ENCODE peak calls at places on chromosomes 11 and 22, in seven cellular contexts. E, Y, Z, H, I, M and P are unnamed samples.
A peak's percentile ranks its signal among the peaks of the same experiment; 100 is the strongest.

GRCh38 chr11:74672956-74673895 is 58.0 kb downstream of the CHRDL2 start:
- DNase-seq in E (peak; percentile 92), Y (no peak), Z (peak; percentile 95), H (no peak), I (peak; percentile 99), M (no peak), P (peak; percentile 73)

GRCh38 chr11:118435233-118435892 is 929 bp upstream of the KMT2A start:
- DNase-seq in E (peak; percentile 61), Y (peak; percentile 91), Z (peak; percentile 83), H (peak; percentile 75), I (no peak), M (no peak), P (no peak)

GRCh38 chr11:8338138-8338537 is 74.5 kb upstream of the LMO1 start:
- DNase-seq in E (peak; percentile 57), Y (peak; percentile 62), Z (peak; percentile 85), H (peak; percentile 78), I (peak; percentile 52), M (no peak), P (no peak)

GRCh38 chr11:11476971-11477645 is 124.1 kb upstream of the CSNK2A3 start:
- DNase-seq in E (no peak), Y (no peak), Z (no peak), H (no peak), I (no peak), M (no peak), P (peak; percentile 65)

GRCh38 chr11:67408437-67409200 is 4.7 kb downstream of the TBC1D10C start:
- DNase-seq in E (no peak), Y (no peak), Z (peak; percentile 64), H (no peak), I (no peak), M (no peak), P (no peak)

GRCh38 chr11:29119691-29120328 is 897.0 kb downstream of the KCNA4 start:
- DNase-seq in E (no peak), Y (no peak), Z (no peak), H (no peak), I (peak; percentile 92), M (no peak), P (peak; percentile 86)

GRCh38 chr11:44528103-44528502 is 37.4 kb upstream of the CD82 start:
- DNase-seq in E (no peak), Y (peak; percentile 36), Z (peak; percentile 48), H (no peak), I (no peak), M (no peak), P (no peak)

GRCh38 chr11:114200351-114200750 is 95.8 kb upstream of the NNMT start:
- DNase-seq in E (no peak), Y (no peak), Z (no peak), H (no peak), I (no peak), M (no peak), P (no peak)

GRCh38 chr11:104534268-104534667 is 364.0 kb downstream of the CASP12 start:
- DNase-seq in E (no peak), Y (peak; percentile 30), Z (no peak), H (no peak), I (peak; percentile 79), M (no peak), P (peak; percentile 71)

GRCh38 chr11:66343176-66343575 is 1.7 kb downstream of the BRMS1 start:
- DNase-seq in E (no peak), Y (no peak), Z (peak; percentile 10), H (peak; percentile 3), I (no peak), M (no peak), P (no peak)

GRCh38 chr22:22039286-22040074 is 56.9 kb upstream of the TOP3B start:
- DNase-seq in E (no peak), Y (no peak), Z (peak; percentile 32), H (no peak), I (no peak), M (no peak), P (no peak)

GRCh38 chr11:69157156-69157821 is 1.6 kb downstream of the SMIM38 start:
- DNase-seq in E (peak; percentile 35), Y (no peak), Z (peak; percentile 88), H (peak; percentile 70), I (no peak), M (no peak), P (no peak)

GRCh38 chr11:19886498-19886897 is 173.9 kb downstream of the NAV2 start:
- DNase-seq in E (no peak), Y (no peak), Z (no peak), H (no peak), I (no peak), M (no peak), P (no peak)

GRCh38 chr22:36201630-36202312 is at the start of gene APOL4:
- DNase-seq in E (no peak), Y (no peak), Z (peak; percentile 88), H (peak; percentile 81), I (no peak), M (no peak), P (no peak)

GRCh38 chr22:50308597-50308935 is 1.1 kb upstream of the PLXNB2 start:
- DNase-seq in E (peak; percentile 80), Y (peak; percentile 27), Z (no peak), H (peak; percentile 92), I (no peak), M (no peak), P (no peak)

GRCh38 chr22:45968751-45969413 is 8.1 kb downstream of the WNT7B start:
- DNase-seq in E (no peak), Y (no peak), Z (no peak), H (no peak), I (peak; percentile 49), M (no peak), P (peak; percentile 88)

GRCh38 chr11:30992513-30992849 is 377.1 kb downstream of the DCDC1 start:
- DNase-seq in E (no peak), Y (peak; percentile 57), Z (no peak), H (no peak), I (no peak), M (no peak), P (no peak)

GRCh38 chr22:17307566-17307965 is 61.7 kb upstream of the CECR2 start:
- DNase-seq in E (no peak), Y (peak; percentile 51), Z (no peak), H (no peak), I (no peak), M (no peak), P (no peak)

GRCh38 chr11:66322732-66323427 is 6.0 kb upstream of the CD248 start:
- DNase-seq in E (no peak), Y (no peak), Z (no peak), H (no peak), I (no peak), M (no peak), P (no peak)

DNA sequence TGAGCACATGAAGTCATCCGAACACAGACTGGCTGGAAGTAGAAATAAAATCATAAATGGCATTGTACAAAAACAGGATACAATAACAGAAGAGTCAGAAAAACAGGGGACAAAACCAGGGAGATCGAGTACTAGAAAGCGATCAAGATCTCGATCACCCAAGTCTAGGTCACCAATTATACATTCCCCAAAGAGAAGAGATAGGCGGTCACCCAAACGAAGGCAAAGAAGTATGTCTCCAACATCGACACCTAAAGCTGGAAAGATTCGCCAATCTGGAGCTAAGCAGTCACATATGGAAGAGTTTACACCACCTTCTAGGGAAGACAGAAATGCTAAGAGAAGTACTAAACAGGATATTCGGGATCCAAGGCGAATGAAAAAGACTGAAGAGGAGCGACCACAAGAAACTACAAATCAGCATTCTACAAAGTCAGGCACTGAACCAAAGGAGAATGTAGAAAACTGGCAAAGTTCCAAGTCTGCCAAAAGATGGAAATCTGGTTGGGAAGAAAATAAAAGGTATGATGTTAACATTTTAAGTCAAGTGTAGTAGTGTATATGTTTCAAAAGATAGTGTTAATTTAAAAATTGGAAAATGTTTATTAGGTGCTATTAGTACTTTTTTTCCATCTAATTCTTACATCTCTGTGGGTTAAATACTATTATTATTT is 9.4 kb downstream of the PCF11 start:
- DNase-seq in E (no peak), Y (no peak), Z (no peak), H (no peak), I (no peak), M (no peak), P (no peak)
- H3K36me3 ChIP-seq in E (peaks cover 28% of the 10 kb centered on the region), Y (peaks cover 18% of the 10 kb centered on the region), Z (peaks cover 4% of the 10 kb centered on the region), H (peaks cover 69% of the 10 kb centered on the region), I (peaks cover 59% of the 10 kb centered on the region), M (peaks cover 14% of the 10 kb centered on the region), P (peaks cover 20% of the 10 kb centered on the region)

GRCh38 chr11:16977136-16978020 is 36.8 kb downstream of the PLEKHA7 start:
- DNase-seq in E (no peak), Y (no peak), Z (no peak), H (no peak), I (no peak), M (no peak), P (peak; percentile 17)

GRCh38 chr11:16979708-16980622 is 34.2 kb downstream of the PLEKHA7 start:
- DNase-seq in E (no peak), Y (no peak), Z (no peak), H (no peak), I (no peak), M (no peak), P (no peak)

GRCh38 chr11:16978021-16978370 is 36.2 kb downstream of the PLEKHA7 start:
- DNase-seq in E (no peak), Y (no peak), Z (no peak), H (no peak), I (no peak), M (no peak), P (no peak)

GRCh38 chr11:16973565-16973964 is 40.6 kb downstream of the PLEKHA7 start:
- DNase-seq in E (no peak), Y (no peak), Z (no peak), H (no peak), I (no peak), M (no peak), P (no peak)

DNA sequence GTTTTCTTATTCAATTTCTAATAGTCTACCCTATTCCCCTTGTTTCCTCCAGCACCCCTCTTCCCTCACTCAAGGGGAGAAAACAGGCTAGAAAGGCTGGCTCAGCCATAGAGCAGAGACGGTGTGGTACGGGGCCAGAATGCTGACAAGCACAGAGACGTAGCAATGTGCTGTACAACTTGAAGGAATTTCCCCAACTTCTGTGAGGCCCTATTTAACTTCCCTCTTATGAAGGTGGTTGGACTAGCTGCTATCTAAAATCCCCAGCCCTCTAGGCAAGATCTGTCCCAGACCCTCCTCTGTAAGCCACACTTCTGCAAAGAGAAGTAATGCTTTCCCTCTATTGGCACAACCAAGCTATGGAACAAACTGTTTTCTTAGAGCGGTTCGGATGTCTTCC is 37.9 kb downstream of the PLEKHA7 start:
- DNase-seq in E (no peak), Y (no peak), Z (no peak), H (no peak), I (no peak), M (no peak), P (no peak)
- H3K36me3 ChIP-seq in E (no peaks in the 10 kb centered on the region), Y (no peaks in the 10 kb centered on the region), Z (no peaks in the 10 kb centered on the region), H (no peaks in the 10 kb centered on the region), I (no peaks in the 10 kb centered on the region), M (no peaks in the 10 kb centered on the region), P (no peaks in the 10 kb centered on the region)

DNA sequence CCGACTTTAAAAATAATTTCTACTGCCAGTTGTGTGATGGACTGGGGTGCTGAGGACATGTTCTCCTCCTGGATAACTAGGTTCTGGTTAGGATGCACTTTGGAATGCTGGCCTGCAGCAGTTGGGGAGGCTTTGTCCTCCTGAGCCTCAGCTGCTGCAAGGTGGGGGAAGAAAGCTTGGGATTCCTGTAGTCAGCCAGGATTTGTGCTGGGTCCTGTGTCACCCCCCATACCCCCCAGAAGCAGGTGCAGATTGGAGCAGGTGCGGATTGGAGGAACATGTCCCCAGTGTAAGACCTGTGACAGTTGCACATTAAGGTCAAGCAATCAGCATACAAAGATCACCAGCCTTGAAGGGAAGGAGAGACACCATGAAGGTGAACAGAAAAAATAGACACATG is 51.1 kb downstream of the MED15 start:
- DNase-seq in E (no peak), Y (no peak), Z (peak; percentile 12), H (no peak), I (no peak), M (no peak), P (no peak)
- H3K36me3 ChIP-seq in E (peaks cover 11% of the 10 kb centered on the region), Y (peaks cover 7% of the 10 kb centered on the region), Z (no peaks in the 10 kb centered on the region), H (peaks cover 72% of the 10 kb centered on the region), I (peaks cover 74% of the 10 kb centered on the region), M (peaks cover 35% of the 10 kb centered on the region), P (peaks cover 37% of the 10 kb centered on the region)

GRCh38 chr11:18492888-18493287 is 33.9 kb downstream of the TSG101 start:
- DNase-seq in E (no peak), Y (no peak), Z (no peak), H (no peak), I (no peak), M (no peak), P (peak; percentile 36)
- H3K36me3 ChIP-seq in E (no peaks in the 10 kb centered on the region), Y (no peaks in the 10 kb centered on the region), Z (peaks cover 7% of the 10 kb centered on the region), H (peaks cover 48% of the 10 kb centered on the region), I (peaks cover 6% of the 10 kb centered on the region), M (peaks cover 2% of the 10 kb centered on the region), P (peaks cover 4% of the 10 kb centered on the region)